ENCODE peak calls at places on chromosomes 4 and X, in five cellular contexts. N is uterus; B is stimulated activated CD4-positive, alpha-beta T cell treated with anti-CD3 and anti-CD28 coated beads, Interleukin-4, amount 100 ng/mL, for 4 hours; M is EL; E is LoVo. G is an unnamed sample.

GRCh38 chr4:2338754-2339457 is 77.0 kb upstream of the MXD4 start:
- DNase-seq in N (no peak), B (no peak), M (no peak), E (no peak), G (peak)

GRCh38 chr4:575281-576141 is 584 bp downstream of the TMEM271 start:
- DNase-seq in N (no peak), B (no peak), M (no peak), E (no peak), G (peak)

GRCh38 chr4:182221987-182222386 is 21.2 kb upstream of the TENM3 start:
- DNase-seq in N (no peak), B (no peak), M (no peak), E (no peak), G (no peak)

GRCh38 chr4:15414601-15415091 is 13.2 kb upstream of the C1QTNF7 start:
- DNase-seq in N (no peak), B (no peak), M (peak), E (no peak), G (no peak)

GRCh38 chr4:183987987-183988392 is 82.9 kb downstream of the STOX2 start:
- DNase-seq in N (peak), B (no peak), M (peak), E (peak), G (peak)

GRCh38 chrX:152231106-152231505 is 92.7 kb upstream of the MAGEA10 start:
- DNase-seq in N (no peak), B (no peak), M (no peak), E (no peak), G (no peak)

GRCh38 chrX:99549381-99549780 is 860.7 kb downstream of the PCDH19 start:
- DNase-seq in N (no peak), B (no peak), M (no peak), E (no peak), G (no peak)

GRCh38 chr4:79241846-79242245 is 84.0 kb downstream of the NAA11 start:
- DNase-seq in N (no peak), B (no peak), M (peak), E (no peak), G (no peak)

GRCh38 chr4:7653510-7654414 is 219.0 kb upstream of the PSAPL1 start:
- DNase-seq in N (no peak), B (no peak), M (no peak), E (no peak), G (no peak)

GRCh38 chr4:175441256-175441655 is 370.8 kb downstream of the GPM6A start:
- DNase-seq in N (no peak), B (no peak), M (no peak), E (no peak), G (no peak)

GRCh38 chr4:188960411-188961093 is 821.3 kb downstream of the TRIML1 start:
- DNase-seq in N (no peak), B (no peak), M (peak), E (no peak), G (no peak)

GRCh38 chr4:108120789-108121188 is 47.9 kb downstream of the LEF1 start:
- DNase-seq in N (no peak), B (no peak), M (no peak), E (no peak), G (no peak)

GRCh38 chr4:40630335-40631021 is 814 bp upstream of the RBM47 start:
- DNase-seq in N (no peak), B (no peak), M (no peak), E (peak), G (peak)

GRCh38 chr4:99029018-99029735 is 33.7 kb downstream of the METAP1 start:
- DNase-seq in N (no peak), B (no peak), M (no peak), E (no peak), G (no peak)

GRCh38 chr4:180925800-180926199 is 1317.4 kb upstream of the TENM3 start:
- DNase-seq in N (no peak), B (no peak), M (peak), E (no peak), G (no peak)

GRCh38 chr4:76053730-76054129 is 17.9 kb upstream of the CXCL11 start:
- DNase-seq in N (no peak), B (no peak), M (no peak), E (no peak), G (no peak)

GRCh38 chrX:119945481-119945880 is 1.9 kb upstream of the NKAP start:
- DNase-seq in N (no peak), B (no peak), M (no peak), E (no peak), G (no peak)

GRCh38 chr4:71130827-71131603 is 137.6 kb downstream of the DCK start:
- DNase-seq in N (no peak), B (no peak), M (peak), E (no peak), G (no peak)

GRCh38 chr4:54099959-54100606 is at the start of gene GSX2:
- DNase-seq in N (peak), B (no peak), M (peak), E (no peak), G (no peak)

GRCh38 chrX:121755541-121755940 is 708.1 kb downstream of the GLUD2 start:
- DNase-seq in N (no peak), B (no peak), M (no peak), E (no peak), G (no peak)

GRCh38 chrX:40153335-40154221 is 55.8 kb upstream of the BCOR start:
- DNase-seq in N (peak), B (peak), M (peak), E (no peak), G (peak)

GRCh38 chrX:136710324-136710951 is 62.5 kb downstream of the CD40LG start:
- DNase-seq in N (no peak), B (peak), M (peak), E (no peak), G (no peak)

GRCh38 chr4:72325215-72325614 is 243.8 kb downstream of the ADAMTS3 start:
- DNase-seq in N (no peak), B (no peak), M (no peak), E (no peak), G (peak)

GRCh38 chr4:12242354-12242753 is 813.7 kb upstream of the HS3ST1 start:
- DNase-seq in N (no peak), B (no peak), M (no peak), E (no peak), G (peak)

GRCh38 chr4:3201718-3202702 is 46.9 kb upstream of the MSANTD1 start:
- DNase-seq in N (no peak), B (peak), M (peak), E (no peak), G (no peak)

GRCh38 chrX:68369559-68369958 is 63.7 kb downstream of the OPHN1 start:
- DNase-seq in N (no peak), B (no peak), M (no peak), E (no peak), G (no peak)

GRCh38 chrX:109294097-109294815 is 187.6 kb downstream of the GUCY2F start:
- DNase-seq in N (no peak), B (no peak), M (peak), E (peak), G (no peak)

GRCh38 chr4:61202638-61203495 is 2.7 kb downstream of the ADGRL3 start:
- DNase-seq in N (no peak), B (no peak), M (peak), E (no peak), G (peak)

GRCh38 chr4:137819964-137820383 is 287.7 kb upstream of the PCDH18 start:
- DNase-seq in N (no peak), B (no peak), M (peak), E (peak), G (peak)

GRCh38 chrX:40845331-40845911 is 110.1 kb upstream of the MED14 start:
- DNase-seq in N (peak), B (no peak), M (peak), E (no peak), G (peak)

GRCh38 chrX:3651272-3651671 is 62.2 kb downstream of the PRKX start:
- DNase-seq in N (no peak), B (no peak), M (peak), E (peak), G (peak)

GRCh38 chr4:178083968-178084367 is 641.7 kb upstream of the AGA start:
- DNase-seq in N (no peak), B (no peak), M (no peak), E (no peak), G (no peak)

GRCh38 chrX:15158736-15159406 is 111.0 kb downstream of the ASB9 start:
- DNase-seq in N (no peak), B (peak), M (no peak), E (no peak), G (no peak)

GRCh38 chrX:17390325-17390992 is 15.5 kb downstream of the NHS start:
- DNase-seq in N (no peak), B (no peak), M (no peak), E (no peak), G (no peak)

GRCh38 chrX:13533726-13534125 is 35.7 kb upstream of the EGFL6 start:
- DNase-seq in N (no peak), B (no peak), M (peak), E (peak), G (no peak)

GRCh38 chr4:2465032-2465431 is 3.9 kb upstream of the RNF4 start:
- DNase-seq in N (no peak), B (no peak), M (no peak), E (no peak), G (no peak)

GRCh38 chr4:88158360-88159136 is at the start of gene ABCG2:
- DNase-seq in N (peak), B (peak), M (peak), E (peak), G (peak)

GRCh38 chr4:167234388-167234881 is at the start of gene SPOCK3:
- DNase-seq in N (no peak), B (no peak), M (peak), E (no peak), G (peak)

GRCh38 chr4:85741921-85742591 is 267.1 kb downstream of the ARHGAP24 start:
- DNase-seq in N (no peak), B (no peak), M (no peak), E (no peak), G (peak)